ENCODE peak calls at places on chromosome 15, in eight cellular contexts. C is stimulated activated CD4-positive, alpha-beta T cell treated with anti-CD3 and anti-CD28 coated beads, Interleukin-12 subunit alpha, Interleukin-12 subunit beta, amount 100 ng/mL, for 4 hours; K is SHP77; S is activated CD8-positive, alpha-beta memory T cell treated with anti-CD3 and anti-CD28 coated beads for 24 hours; T is foreskin fibroblast; O is CD8-positive, alpha-beta T cell; V is fibroblast of the conjunctiva; E is NCI-H146. H is an unnamed sample.

GRCh38 chr15:53453253-53454105 is 306.0 kb downstream of the WDR72 start:
- DNase-seq in C (no peak), S (no peak), E (peak), T (no peak), V (no peak), K (no peak), O (no peak), H (no peak)

GRCh38 chr15:90986790-90987507 is 7.4 kb downstream of the PRC1 start:
- DNase-seq in K (no peak), E (no peak), C (no peak), O (no peak), T (no peak), S (no peak), V (no peak), H (no peak)

GRCh38 chr15:50767332-50767861 is 1.9 kb upstream of the SPPL2A start:
- DNase-seq in S (peak), C (no peak), V (no peak), E (no peak), O (no peak), T (peak), K (no peak), H (no peak)

GRCh38 chr15:51135276-51135675 is 40.6 kb upstream of the TNFAIP8L3 start:
- DNase-seq in V (no peak), O (no peak), C (no peak), S (no peak), K (no peak), T (no peak), E (no peak), H (no peak)

GRCh38 chr15:98801234-98801561 is 152.9 kb downstream of the IGF1R start:
- DNase-seq in T (no peak), C (no peak), O (no peak), V (no peak), E (peak), S (no peak), K (peak), H (no peak)

GRCh38 chr15:34001536-34001935 is 33.2 kb downstream of the CHRM5 start:
- DNase-seq in E (no peak), K (no peak), O (no peak), C (no peak), V (no peak), S (no peak), T (no peak), H (no peak)

GRCh38 chr15:98776607-98777281 is 128.4 kb downstream of the IGF1R start:
- DNase-seq in O (no peak), E (no peak), V (no peak), S (no peak), T (peak), C (no peak), K (no peak), H (no peak)

GRCh38 chr15:47742334-47742733 is 25.0 kb downstream of the SEMA6D start:
- DNase-seq in O (no peak), V (no peak), S (no peak), K (no peak), C (no peak), E (no peak), T (no peak), H (no peak)

GRCh38 chr15:72835289-72835890 is 51.8 kb upstream of the ADPGK start:
- DNase-seq in O (no peak), K (no peak), E (no peak), T (no peak), C (no peak), S (no peak), V (no peak), H (no peak)

GRCh38 chr15:70494861-70495571 is 268.3 kb downstream of the UACA start:
- DNase-seq in K (no peak), O (no peak), V (peak), T (peak), S (no peak), E (peak), C (no peak), H (no peak)

GRCh38 chr15:96457852-96458251 is 127.4 kb downstream of the NR2F2 start:
- DNase-seq in K (no peak), S (no peak), E (no peak), V (no peak), T (no peak), O (no peak), C (no peak), H (no peak)

GRCh38 chr15:97545799-97546198 is 414.7 kb upstream of the ARRDC4 start:
- DNase-seq in S (no peak), V (no peak), K (no peak), O (no peak), E (no peak), C (no peak), T (no peak), H (no peak)

GRCh38 chr15:67998599-67999122 is 55.5 kb upstream of the PIAS1 start:
- DNase-seq in C (no peak), E (no peak), K (no peak), O (no peak), T (peak), S (no peak), V (peak), H (no peak)

GRCh38 chr15:92930776-92931175 is 30.7 kb downstream of the CHD2 start:
- DNase-seq in C (no peak), T (peak), S (no peak), O (no peak), V (peak), E (no peak), K (no peak), H (no peak)

GRCh38 chr15:90558182-90558581 is 28.5 kb downstream of the CRTC3 start:
- DNase-seq in S (no peak), C (no peak), T (no peak), O (no peak), E (no peak), K (no peak), V (no peak), H (no peak)

GRCh38 chr15:55106155-55106554 is 90.6 kb downstream of the RSL24D1 start:
- DNase-seq in K (no peak), C (no peak), V (no peak), E (no peak), O (no peak), T (no peak), S (no peak), H (no peak)

GRCh38 chr15:58523634-58524033 is 91.8 kb downstream of the LIPC start:
- DNase-seq in S (no peak), O (no peak), K (no peak), T (no peak), E (no peak), C (no peak), V (no peak), H (no peak)

GRCh38 chr15:27867861-27868260 is 231.3 kb downstream of the OCA2 start:
- DNase-seq in O (no peak), S (no peak), C (no peak), V (no peak), K (no peak), E (no peak), T (no peak), H (no peak)

GRCh38 chr15:66936115-66936863 is 129.1 kb upstream of the SMAD3 start:
- DNase-seq in V (peak), S (no peak), E (no peak), K (no peak), C (no peak), T (peak), O (no peak), H (no peak)

GRCh38 chr15:34039506-34040123 is 611 bp upstream of the AVEN start:
- DNase-seq in E (peak), S (no peak), T (no peak), V (no peak), K (no peak), C (peak), O (no peak), H (no peak)

GRCh38 chr15:41205315-41205714 is 25.2 kb downstream of the EXD1 start:
- DNase-seq in T (peak), E (no peak), O (no peak), C (no peak), K (no peak), S (no peak), V (no peak), H (no peak)

GRCh38 chr15:101258238-101259144 is 6.6 kb upstream of the CHSY1 start:
- DNase-seq in O (no peak), T (peak), C (peak), S (peak), E (peak), V (peak), K (peak), H (peak)

GRCh38 chr15:63593705-63594671 is 3.2 kb upstream of the FBXL22 start:
- DNase-seq in T (no peak), O (no peak), S (no peak), C (peak), V (no peak), E (no peak), K (no peak), H (no peak)

GRCh38 chr15:80286055-80286454 is 34.0 kb upstream of the CTXND1 start:
- DNase-seq in K (no peak), E (no peak), S (no peak), T (no peak), C (no peak), V (no peak), O (no peak), H (no peak)

GRCh38 chr15:64813075-64813474 is 12.4 kb downstream of the PIF1 start:
- DNase-seq in S (no peak), T (no peak), V (peak), K (peak), E (no peak), C (no peak), O (no peak), H (no peak)

H was measured in smooth muscle cell of the brain vasculature.